ENCODE peak calls at places on chromosomes 6 and 20, in ten cellular contexts. One of them, this sample, is unnamed.

GRCh38 chr6:49519660-49520059 is 19.9 kb downstream of the GLYATL3 start:
- DNase-seq in upper lobe of left lung: no peak
- DNase-seq in H54: no peak
- DNase-seq in esophagus muscularis mucosa: no peak
- DNase-seq in GM12892: no peak
- DNase-seq in heart left ventricle: no peak
- DNase-seq in prostate gland: no peak
- DNase-seq in spleen: no peak
- DNase-seq in sigmoid colon: no peak
- DNase-seq in Peyer's patch: no peak
- DNase-seq in this sample: no peak

GRCh38 chr6:163753430-163753829 is 338.9 kb downstream of the QKI start:
- DNase-seq in upper lobe of left lung: no peak
- DNase-seq in H54: no peak
- DNase-seq in esophagus muscularis mucosa: peak; percentile 80
- DNase-seq in GM12892: no peak
- DNase-seq in heart left ventricle: no peak
- DNase-seq in prostate gland: no peak
- DNase-seq in spleen: no peak
- DNase-seq in sigmoid colon: no peak
- DNase-seq in Peyer's patch: no peak
- DNase-seq in this sample: no peak

GRCh38 chr6:130674604-130675003 is 152.6 kb upstream of the SMLR1 start:
- DNase-seq in upper lobe of left lung: no peak
- DNase-seq in H54: no peak
- DNase-seq in esophagus muscularis mucosa: no peak
- DNase-seq in GM12892: no peak
- DNase-seq in heart left ventricle: no peak
- DNase-seq in prostate gland: no peak
- DNase-seq in spleen: no peak
- DNase-seq in sigmoid colon: no peak
- DNase-seq in Peyer's patch: no peak
- DNase-seq in this sample: peak; percentile 17

GRCh38 chr20:61257596-61257995 is 5.5 kb downstream of the CDH4 start:
- DNase-seq in upper lobe of left lung: no peak
- DNase-seq in H54: no peak
- DNase-seq in esophagus muscularis mucosa: no peak
- DNase-seq in GM12892: no peak
- DNase-seq in heart left ventricle: no peak
- DNase-seq in prostate gland: no peak
- DNase-seq in spleen: no peak
- DNase-seq in sigmoid colon: no peak
- DNase-seq in Peyer's patch: no peak
- DNase-seq in this sample: no peak

GRCh38 chr6:26336355-26337198 is 28.4 kb upstream of the BTN3A2 start:
- DNase-seq in upper lobe of left lung: no peak
- DNase-seq in H54: no peak
- DNase-seq in esophagus muscularis mucosa: no peak
- DNase-seq in GM12892: no peak
- DNase-seq in heart left ventricle: no peak
- DNase-seq in prostate gland: no peak
- DNase-seq in spleen: no peak
- DNase-seq in sigmoid colon: no peak
- DNase-seq in Peyer's patch: no peak
- DNase-seq in this sample: peak; percentile 73

GRCh38 chr20:42795399-42795798 is 394.3 kb downstream of the PTPRT start:
- DNase-seq in upper lobe of left lung: no peak
- DNase-seq in H54: no peak
- DNase-seq in esophagus muscularis mucosa: no peak
- DNase-seq in GM12892: no peak
- DNase-seq in heart left ventricle: no peak
- DNase-seq in prostate gland: no peak
- DNase-seq in spleen: no peak
- DNase-seq in sigmoid colon: no peak
- DNase-seq in Peyer's patch: no peak
- DNase-seq in this sample: no peak

GRCh38 chr6:89432875-89433636 is at the start of gene ANKRD6:
- DNase-seq in upper lobe of left lung: peak; percentile 98
- DNase-seq in H54: peak; percentile 86
- DNase-seq in esophagus muscularis mucosa: no peak
- DNase-seq in GM12892: peak; percentile 79
- DNase-seq in heart left ventricle: peak; percentile 81
- DNase-seq in prostate gland: peak; percentile 66
- DNase-seq in spleen: peak; percentile 96
- DNase-seq in sigmoid colon: peak; percentile 83
- DNase-seq in Peyer's patch: peak; percentile 85
- DNase-seq in this sample: peak; percentile 66

GRCh38 chr20:57316795-57317201 is 12.8 kb upstream of the SPO11 start:
- DNase-seq in upper lobe of left lung: no peak
- DNase-seq in H54: no peak
- DNase-seq in esophagus muscularis mucosa: peak; percentile 88
- DNase-seq in GM12892: no peak
- DNase-seq in heart left ventricle: no peak
- DNase-seq in prostate gland: no peak
- DNase-seq in spleen: no peak
- DNase-seq in sigmoid colon: no peak
- DNase-seq in Peyer's patch: no peak
- DNase-seq in this sample: no peak

GRCh38 chr20:58890454-58891075 is 38.0 kb downstream of the GNAS start:
- DNase-seq in upper lobe of left lung: peak; percentile 95
- DNase-seq in H54: peak; percentile 49
- DNase-seq in esophagus muscularis mucosa: no peak
- DNase-seq in GM12892: peak; percentile 65
- DNase-seq in heart left ventricle: peak; percentile 90
- DNase-seq in prostate gland: peak; percentile 58
- DNase-seq in spleen: peak; percentile 94
- DNase-seq in sigmoid colon: peak; percentile 92
- DNase-seq in Peyer's patch: peak; percentile 70
- DNase-seq in this sample: peak; percentile 87

GRCh38 chr20:58888103-58888502 is 35.6 kb downstream of the GNAS start:
- DNase-seq in upper lobe of left lung: no peak
- DNase-seq in H54: no peak
- DNase-seq in esophagus muscularis mucosa: no peak
- DNase-seq in GM12892: no peak
- DNase-seq in heart left ventricle: no peak
- DNase-seq in prostate gland: no peak
- DNase-seq in spleen: peak; percentile 79
- DNase-seq in sigmoid colon: no peak
- DNase-seq in Peyer's patch: no peak
- DNase-seq in this sample: no peak

GRCh38 chr20:58890073-58890453 is 37.5 kb downstream of the GNAS start:
- DNase-seq in upper lobe of left lung: peak; percentile 92
- DNase-seq in H54: no peak
- DNase-seq in esophagus muscularis mucosa: no peak
- DNase-seq in GM12892: no peak
- DNase-seq in heart left ventricle: no peak
- DNase-seq in prostate gland: no peak
- DNase-seq in spleen: no peak
- DNase-seq in sigmoid colon: no peak
- DNase-seq in Peyer's patch: no peak
- DNase-seq in this sample: peak; percentile 80

GRCh38 chr20:58889334-58890072 is 37.0 kb downstream of the GNAS start:
- DNase-seq in upper lobe of left lung: peak; percentile 87
- DNase-seq in H54: no peak
- DNase-seq in esophagus muscularis mucosa: no peak
- DNase-seq in GM12892: no peak
- DNase-seq in heart left ventricle: no peak
- DNase-seq in prostate gland: no peak
- DNase-seq in spleen: peak; percentile 87
- DNase-seq in sigmoid colon: no peak
- DNase-seq in Peyer's patch: no peak
- DNase-seq in this sample: peak; percentile 63

GRCh38 chr20:58888521-58889333 is 36.2 kb downstream of the GNAS start:
- DNase-seq in upper lobe of left lung: peak; percentile 97
- DNase-seq in H54: peak; percentile 56
- DNase-seq in esophagus muscularis mucosa: no peak
- DNase-seq in GM12892: peak; percentile 69
- DNase-seq in heart left ventricle: peak; percentile 86
- DNase-seq in prostate gland: peak; percentile 77
- DNase-seq in spleen: peak; percentile 95
- DNase-seq in sigmoid colon: peak; percentile 93
- DNase-seq in Peyer's patch: peak; percentile 79
- DNase-seq in this sample: peak; percentile 90
- TF ChIP-seq POLR2A in upper lobe of left lung: peak; percentile 71
- TF ChIP-seq POLR2A in H54: peak; percentile 97
- TF ChIP-seq POLR2A in esophagus muscularis mucosa: peak; percentile 72
- TF ChIP-seq POLR2A in GM12892: peak; percentile 99
- TF ChIP-seq POLR2A in heart left ventricle: peak; percentile 87
- TF ChIP-seq POLR2A in prostate gland: peak; percentile 87
- TF ChIP-seq POLR2A in spleen: peak; percentile 95
- TF ChIP-seq POLR2A in sigmoid colon: no peak
- TF ChIP-seq POLR2A in Peyer's patch: peak; percentile 80
- TF ChIP-seq POLR2A in this sample: peak; percentile 96

GRCh38 chr6:109453594-109454482 is 1.7 kb downstream of the MICAL1 start:
- DNase-seq in upper lobe of left lung: peak; percentile 73
- DNase-seq in H54: no peak
- DNase-seq in esophagus muscularis mucosa: no peak
- DNase-seq in GM12892: no peak
- DNase-seq in heart left ventricle: no peak
- DNase-seq in prostate gland: no peak
- DNase-seq in spleen: peak; percentile 84
- DNase-seq in sigmoid colon: peak; percentile 66
- DNase-seq in Peyer's patch: no peak
- DNase-seq in this sample: no peak

GRCh38 chr6:109455161-109455501 is 441 bp downstream of the MICAL1 start:
- DNase-seq in upper lobe of left lung: peak; percentile 88
- DNase-seq in H54: no peak
- DNase-seq in esophagus muscularis mucosa: no peak
- DNase-seq in GM12892: peak; percentile 50
- DNase-seq in heart left ventricle: no peak
- DNase-seq in prostate gland: no peak
- DNase-seq in spleen: peak; percentile 92
- DNase-seq in sigmoid colon: no peak
- DNase-seq in Peyer's patch: no peak
- DNase-seq in this sample: peak; percentile 35

GRCh38 chr6:109455502-109456282 is at the start of gene MICAL1:
- DNase-seq in upper lobe of left lung: peak; percentile 96
- DNase-seq in H54: peak; percentile 60
- DNase-seq in esophagus muscularis mucosa: no peak
- DNase-seq in GM12892: peak; percentile 74
- DNase-seq in heart left ventricle: peak; percentile 77
- DNase-seq in prostate gland: peak; percentile 41
- DNase-seq in spleen: peak; percentile 98
- DNase-seq in sigmoid colon: peak; percentile 82
- DNase-seq in Peyer's patch: peak; percentile 87
- DNase-seq in this sample: peak; percentile 79

GRCh38 chr6:109453156-109453555 is 2.4 kb downstream of the MICAL1 start:
- DNase-seq in upper lobe of left lung: no peak
- DNase-seq in H54: no peak
- DNase-seq in esophagus muscularis mucosa: no peak
- DNase-seq in GM12892: no peak
- DNase-seq in heart left ventricle: no peak
- DNase-seq in prostate gland: no peak
- DNase-seq in spleen: no peak
- DNase-seq in sigmoid colon: no peak
- DNase-seq in Peyer's patch: no peak
- DNase-seq in this sample: no peak

DNA sequence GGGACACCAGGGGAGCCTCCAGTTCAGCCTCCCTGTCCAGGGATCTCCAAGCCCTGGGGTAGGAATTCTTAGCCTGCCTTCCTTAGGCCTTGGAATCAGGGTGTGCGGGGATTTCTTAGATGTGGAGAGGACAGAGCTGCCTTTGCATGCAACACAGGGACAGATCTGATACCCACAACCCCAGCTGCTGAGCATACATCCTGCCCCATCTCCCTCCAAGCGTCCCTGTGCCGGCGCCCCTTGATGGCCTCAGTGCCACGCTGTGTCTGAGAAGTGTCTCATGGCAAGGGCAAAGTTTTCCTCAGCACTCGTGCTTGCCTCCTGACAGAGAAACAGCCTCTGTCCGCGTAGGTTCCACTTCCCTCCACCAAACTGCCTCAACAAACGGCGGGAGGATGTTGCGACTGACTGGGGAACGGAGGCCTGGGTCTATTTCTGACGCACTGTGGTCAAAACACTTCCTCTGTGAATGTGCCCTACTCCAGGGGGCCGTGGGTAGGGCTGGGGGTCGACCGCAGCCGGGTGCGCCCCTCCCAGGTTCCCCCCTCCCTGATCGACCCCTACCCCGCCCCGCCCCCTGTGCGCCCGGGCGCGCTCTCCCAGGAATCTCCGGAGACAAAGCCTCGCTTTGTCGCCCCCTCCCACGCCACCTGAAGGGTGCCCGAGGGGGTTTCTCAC is 950 bp downstream of the MICAL1 start:
- DNase-seq in upper lobe of left lung: peak; percentile 89
- DNase-seq in H54: no peak
- DNase-seq in esophagus muscularis mucosa: no peak
- DNase-seq in GM12892: peak; percentile 56
- DNase-seq in heart left ventricle: peak; percentile 53
- DNase-seq in prostate gland: no peak
- DNase-seq in spleen: peak; percentile 94
- DNase-seq in sigmoid colon: peak; percentile 77
- DNase-seq in Peyer's patch: peak; percentile 88
- DNase-seq in this sample: no peak
- TF ChIP-seq POLR2A in upper lobe of left lung: no peak
- TF ChIP-seq POLR2A in H54: no peak
- TF ChIP-seq POLR2A in esophagus muscularis mucosa: no peak
- TF ChIP-seq POLR2A in GM12892: peak; percentile 90
- TF ChIP-seq POLR2A in heart left ventricle: no peak
- TF ChIP-seq POLR2A in prostate gland: no peak
- TF ChIP-seq POLR2A in spleen: peak; percentile 39
- TF ChIP-seq POLR2A in sigmoid colon: no peak
- TF ChIP-seq POLR2A in Peyer's patch: peak; percentile 46
- TF ChIP-seq POLR2A in this sample: no peak

DNA sequence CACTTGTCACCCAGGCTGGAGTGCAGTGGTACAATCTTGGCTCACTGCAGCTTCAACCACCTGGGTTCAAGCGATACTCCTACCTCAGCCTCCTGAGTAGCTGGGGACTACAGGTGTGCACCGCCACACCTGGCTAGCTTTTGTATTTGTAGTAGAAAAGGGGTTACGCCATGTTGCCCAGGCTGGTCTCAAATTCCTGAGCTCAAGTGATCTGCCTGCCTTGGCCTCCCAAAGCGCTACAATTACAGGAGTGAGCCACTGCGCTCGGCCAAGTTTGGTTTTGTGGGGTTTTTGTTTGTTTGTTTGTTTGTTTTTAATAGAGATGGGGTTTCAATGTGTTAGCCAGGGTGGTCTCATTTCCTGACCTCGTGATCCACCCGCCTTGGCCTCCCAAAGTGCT is 12.3 kb downstream of the LOC128125822 start:
- DNase-seq in upper lobe of left lung: no peak
- DNase-seq in H54: no peak
- DNase-seq in esophagus muscularis mucosa: no peak
- DNase-seq in GM12892: no peak
- DNase-seq in heart left ventricle: no peak
- DNase-seq in prostate gland: no peak
- DNase-seq in spleen: no peak
- DNase-seq in sigmoid colon: no peak
- DNase-seq in Peyer's patch: no peak
- DNase-seq in this sample: no peak
- TF ChIP-seq POLR2A in upper lobe of left lung: no peak
- TF ChIP-seq POLR2A in H54: no peak
- TF ChIP-seq POLR2A in esophagus muscularis mucosa: no peak
- TF ChIP-seq POLR2A in GM12892: no peak
- TF ChIP-seq POLR2A in heart left ventricle: no peak
- TF ChIP-seq POLR2A in prostate gland: no peak
- TF ChIP-seq POLR2A in spleen: no peak
- TF ChIP-seq POLR2A in sigmoid colon: no peak
- TF ChIP-seq POLR2A in Peyer's patch: no peak
- TF ChIP-seq POLR2A in this sample: no peak

DNA sequence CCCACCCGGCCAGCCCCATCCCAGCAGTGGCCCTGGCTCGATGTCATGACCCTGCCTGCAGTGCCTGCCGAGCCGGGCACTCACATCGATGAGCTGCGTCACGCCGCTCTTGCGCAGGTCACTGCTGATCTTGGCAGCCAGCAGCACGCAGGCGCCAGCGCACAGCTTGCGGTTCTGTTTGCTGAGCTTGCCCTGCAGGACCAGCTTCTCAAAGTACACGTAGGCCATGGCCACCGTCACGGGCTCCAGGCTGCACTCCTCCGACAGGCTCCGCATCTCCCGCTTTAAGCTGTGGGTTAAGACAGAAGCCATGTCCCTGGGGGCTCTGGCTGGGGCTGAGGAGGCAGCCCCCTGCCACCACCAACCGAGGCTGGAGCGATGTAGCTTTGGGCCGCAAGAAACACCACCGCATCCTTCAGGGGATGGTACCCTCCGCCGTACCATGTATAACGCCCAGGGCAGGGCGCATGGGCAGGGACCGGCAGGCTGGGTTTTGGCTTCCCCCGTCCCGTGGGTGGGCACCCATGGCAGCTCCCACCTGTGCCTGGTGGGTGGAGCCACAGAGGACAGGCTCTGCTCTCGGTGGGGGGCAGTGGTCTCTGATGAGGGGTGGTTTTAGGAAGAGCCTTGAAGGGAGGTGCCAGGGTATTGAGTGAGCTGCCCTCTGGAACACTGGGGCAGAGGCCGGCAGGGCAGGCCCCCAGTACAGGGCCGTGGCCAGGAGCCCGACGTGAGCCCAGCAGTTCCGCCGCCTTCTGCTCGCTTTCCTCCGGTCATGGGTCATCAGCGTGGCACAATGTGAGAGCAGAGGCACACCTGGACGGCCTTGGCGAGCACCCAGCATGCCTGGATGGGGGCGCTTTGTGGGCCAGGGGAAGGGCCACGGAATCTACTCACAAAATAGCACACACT is 4.5 kb downstream of the RPS21 start:
- DNase-seq in upper lobe of left lung: peak; percentile 72
- DNase-seq in H54: no peak
- DNase-seq in esophagus muscularis mucosa: no peak
- DNase-seq in GM12892: no peak
- DNase-seq in heart left ventricle: no peak
- DNase-seq in prostate gland: no peak
- DNase-seq in spleen: no peak
- DNase-seq in sigmoid colon: no peak
- DNase-seq in Peyer's patch: no peak
- DNase-seq in this sample: no peak
- TF ChIP-seq POLR2A in upper lobe of left lung: no peak
- TF ChIP-seq POLR2A in H54: no peak
- TF ChIP-seq POLR2A in esophagus muscularis mucosa: no peak
- TF ChIP-seq POLR2A in GM12892: no peak
- TF ChIP-seq POLR2A in heart left ventricle: no peak
- TF ChIP-seq POLR2A in prostate gland: no peak
- TF ChIP-seq POLR2A in spleen: no peak
- TF ChIP-seq POLR2A in sigmoid colon: no peak
- TF ChIP-seq POLR2A in Peyer's patch: no peak
- TF ChIP-seq POLR2A in this sample: no peak

This sample was measured in erythroblast.